ENCODE peak calls at places on chromosomes 1 and 21, in five cellular contexts. S is heart left ventricle; Z is memory B cell; C is CD4-positive, CD25-positive, alpha-beta regulatory T cell; F is SK-N-SH treated with all-trans-retinoic acid at 6 μM for 48 hours. G is an unnamed sample.

GRCh38 chr21:33567914-33568313 is 20.6 kb downstream of the DONSON start:
- ATAC-seq in S (no peak), Z (no peak), C (no peak), F (no peak), G (no peak)

GRCh38 chr1:234494049-234494448 is 15.1 kb upstream of the TARBP1 start:
- ATAC-seq in S (no peak), Z (no peak), C (no peak), F (no peak), G (no peak)

GRCh38 chr1:43225168-43225567 is 44.6 kb upstream of the TMEM125 start:
- ATAC-seq in S (no peak), Z (no peak), C (no peak), F (no peak), G (no peak)

GRCh38 chr1:16967962-16968361 is 12.5 kb downstream of the MFAP2 start:
- ATAC-seq in S (no peak), Z (no peak), C (no peak), F (no peak), G (no peak)

GRCh38 chr1:58901008-58901407 is 117.2 kb upstream of the JUN start:
- ATAC-seq in S (no peak), Z (no peak), C (no peak), F (no peak), G (no peak)

GRCh38 chr21:45908536-45909237 is 72.9 kb upstream of the COL6A1 start:
- ATAC-seq in S (no peak), Z (no peak), C (no peak), F (no peak), G (no peak)

GRCh38 chr21:34992736-34993135 is 56.4 kb downstream of the RUNX1 start:
- ATAC-seq in S (no peak), Z (no peak), C (no peak), F (no peak), G (no peak)

GRCh38 chr1:232468249-232468648 is 161.7 kb downstream of the SIPA1L2 start:
- ATAC-seq in S (no peak), Z (no peak), C (no peak), F (no peak), G (no peak)

GRCh38 chr1:26353976-26354820 is at the start of gene CRYBG2:
- ATAC-seq in S (no peak), Z (no peak), C (no peak), F (no peak), G (no peak)

GRCh38 chr1:2216767-2217058 is 11.4 kb upstream of the SKI start:
- ATAC-seq in S (no peak), Z (no peak), C (no peak), F (no peak), G (no peak)

GRCh38 chr1:248839168-248839555 is 1.1 kb downstream of the ZNF672 start:
- ATAC-seq in S (peak; percentile 0), Z (no peak), C (no peak), F (peak; percentile 1), G (no peak)

GRCh38 chr1:168218647-168219046 is 7.2 kb upstream of the SFT2D2 start:
- ATAC-seq in S (no peak), Z (no peak), C (no peak), F (no peak), G (no peak)

GRCh38 chr1:57868895-57869294 is 445.0 kb upstream of the DAB1 start:
- ATAC-seq in S (no peak), Z (no peak), C (no peak), F (no peak), G (no peak)

GRCh38 chr1:229035748-229036082 is 235.2 kb upstream of the RAB4A start:
- ATAC-seq in S (no peak), Z (peak; percentile 33), C (no peak), F (no peak), G (no peak)

GRCh38 chr1:11925938-11926292 is 312 bp downstream of the KIAA2013 start:
- ATAC-seq in S (no peak), Z (peak; percentile 20), C (no peak), F (peak; percentile 23), G (peak; percentile 36)

GRCh38 chr1:1144122-1144842 is 28.4 kb upstream of the C1orf159 start:
- ATAC-seq in S (no peak), Z (peak; percentile 97), C (peak; percentile 95), F (no peak), G (no peak)

GRCh38 chr1:33030575-33030974 is 6.1 kb downstream of the AK2 start:
- ATAC-seq in S (peak; percentile 47), Z (no peak), C (no peak), F (no peak), G (no peak)

GRCh38 chr1:32806315-32806714 is 10.8 kb downstream of the YARS1 start:
- ATAC-seq in S (no peak), Z (no peak), C (no peak), F (no peak), G (no peak)

GRCh38 chr1:155012052-155012546 is 9.5 kb downstream of the ZBTB7B start:
- ATAC-seq in S (peak; percentile 29), Z (no peak), C (no peak), F (no peak), G (peak; percentile 69)

GRCh38 chr1:93605812-93606512 is 75.7 kb downstream of the BCAR3 start:
- ATAC-seq in S (peak; percentile 11), Z (no peak), C (no peak), F (peak; percentile 69), G (peak; percentile 71)

GRCh38 chr1:242784074-242784473 is 259.6 kb upstream of the PLD5 start:
- ATAC-seq in S (no peak), Z (peak; percentile 82), C (no peak), F (no peak), G (no peak)

GRCh38 chr1:236035681-236036101 is 29.2 kb downstream of the NID1 start:
- ATAC-seq in S (no peak), Z (no peak), C (no peak), F (no peak), G (peak; percentile 84)

GRCh38 chr1:37850352-37850955 is 8.9 kb downstream of the MTF1 start:
- ATAC-seq in S (no peak), Z (no peak), C (no peak), F (no peak), G (no peak)

GRCh38 chr1:107789817-107790609 is 175.0 kb downstream of the VAV3 start:
- ATAC-seq in S (no peak), Z (no peak), C (no peak), F (no peak), G (no peak)

GRCh38 chr1:231107600-231108326 is 54.1 kb upstream of the TRIM67 start:
- ATAC-seq in S (no peak), Z (no peak), C (no peak), F (no peak), G (no peak)

GRCh38 chr1:71304125-71304524 is 223.3 kb upstream of the ZRANB2 start:
- ATAC-seq in S (no peak), Z (no peak), C (no peak), F (no peak), G (no peak)

GRCh38 chr1:112465122-112465521 is 43.6 kb upstream of the WNT2B start:
- ATAC-seq in S (no peak), Z (no peak), C (no peak), F (peak; percentile 15), G (no peak)

GRCh38 chr1:917466-918091 is 6.1 kb upstream of the SAMD11 start:
- ATAC-seq in S (no peak), Z (no peak), C (no peak), F (no peak), G (no peak)

GRCh38 chr1:160961419-160961818 is 6.8 kb upstream of the ITLN2 start:
- ATAC-seq in S (no peak), Z (no peak), C (no peak), F (no peak), G (no peak)

GRCh38 chr1:10899490-10900264 is 103.2 kb upstream of the CASZ1 start:
- ATAC-seq in S (no peak), Z (no peak), C (no peak), F (no peak), G (no peak)

GRCh38 chr21:35831791-35832190 is 228.5 kb downstream of the SETD4 start:
- ATAC-seq in S (no peak), Z (no peak), C (no peak), F (no peak), G (no peak)

GRCh38 chr1:234468580-234468979 is 10.4 kb downstream of the TARBP1 start:
- ATAC-seq in S (no peak), Z (no peak), C (no peak), F (no peak), G (no peak)

GRCh38 chr1:67748630-67749029 is 63.6 kb downstream of the GADD45A start:
- ATAC-seq in S (peak; percentile 20), Z (no peak), C (no peak), F (peak; percentile 65), G (peak; percentile 30)

GRCh38 chr1:37606481-37607263 is 10.9 kb upstream of the GNL2 start:
- ATAC-seq in S (no peak), Z (no peak), C (no peak), F (no peak), G (no peak)

GRCh38 chr1:52756020-52756419 is 29.8 kb downstream of the ZYG11B start:
- ATAC-seq in S (no peak), Z (no peak), C (no peak), F (no peak), G (no peak)

GRCh38 chr21:15564907-15565306 is 164.9 kb upstream of the USP25 start:
- ATAC-seq in S (no peak), Z (no peak), C (no peak), F (no peak), G (no peak)